ENCODE peak calls at places on chromosomes 7 and 10, in eight cellular contexts. A is RPMI7951; L is activated CD4-positive, alpha-beta T cell treated with anti-CD3 and anti-CD28 coated beads, Interleukin-2, amount 50 U/mL, for 48 hours; T is mesendoderm; C is ascending aorta; P is C1 segment of cervical spinal cord; Y is NCI-H1092 treated with DMSO at 0.1 percent for 48 hours; Z is EH. W is an unnamed sample.

GRCh38 chr7:134995239-134996096 is 9.2 kb downstream of the AGBL3 start:
- DNase-seq in A (no peak), L (no peak), T (no peak), C (no peak), P (no peak), Y (no peak), Z (no peak), W (no peak)

GRCh38 chr7:41641006-41641714 is 61.7 kb downstream of the INHBA start:
- DNase-seq in A (peak; percentile 24), L (no peak), T (no peak), C (no peak), P (no peak), Y (no peak), Z (no peak), W (no peak)

GRCh38 chr10:91294134-91294906 is 73.9 kb downstream of the PCGF5 start:
- DNase-seq in A (no peak), L (no peak), T (no peak), C (no peak), P (no peak), Y (no peak), Z (peak; percentile 68), W (no peak)

GRCh38 chr10:47076949-47077348 is 165.7 kb downstream of the PTPN20 start:
- DNase-seq in A (peak; percentile 47), L (no peak), T (no peak), C (peak; percentile 7), P (no peak), Y (no peak), Z (peak; percentile 78), W (peak; percentile 8)

GRCh38 chr7:149873968-149874643 is at the start of gene ATP6V0E2:
- DNase-seq in A (no peak), L (no peak), T (no peak), C (no peak), P (no peak), Y (peak; percentile 44), Z (no peak), W (no peak)

GRCh38 chr10:103859161-103860141 is 4.1 kb upstream of the SH3PXD2A start:
- DNase-seq in A (peak; percentile 71), L (peak; percentile 59), T (peak; percentile 81), C (no peak), P (peak; percentile 51), Y (peak; percentile 36), Z (peak; percentile 76), W (peak; percentile 79)

GRCh38 chr7:36400023-36400422 is 10.4 kb downstream of the ANLN start:
- DNase-seq in A (no peak), L (no peak), T (no peak), C (no peak), P (no peak), Y (no peak), Z (peak; percentile 26), W (no peak)

GRCh38 chr10:59580257-59580863 is 129.3 kb downstream of the SLC16A9 start:
- DNase-seq in A (peak; percentile 30), L (no peak), T (peak; percentile 45), C (no peak), P (no peak), Y (peak; percentile 10), Z (peak; percentile 17), W (peak; percentile 42)

GRCh38 chr10:59805043-59805442 is 51.8 kb upstream of the MRLN start:
- DNase-seq in A (no peak), L (no peak), T (peak; percentile 72), C (no peak), P (no peak), Y (no peak), Z (no peak), W (no peak)

GRCh38 chr10:70537398-70538194 is 59.0 kb downstream of the PALD1 start:
- DNase-seq in A (no peak), L (peak; percentile 45), T (peak; percentile 79), C (no peak), P (no peak), Y (no peak), Z (no peak), W (no peak)

GRCh38 chr10:30346615-30347014 is 2.5 kb downstream of the MTPAP start:
- DNase-seq in A (no peak), L (no peak), T (no peak), C (peak; percentile 18), P (no peak), Y (no peak), Z (no peak), W (no peak)